ENCODE peak calls at places on chromosomes 12 and 14, in four cellular contexts. D is endodermal cell, P is transverse colon, T is choroid plexus epithelial cell. S is an unnamed sample.

GRCh38 chr12:13173537-13173936 is 23.0 kb upstream of the EMP1 start:
- DNase-seq in T (peak; percentile 94), P (peak; percentile 41), D (peak; percentile 76), S (peak; percentile 82)

GRCh38 chr12:108635201-108635996 is 1.7 kb upstream of the SELPLG start:
- DNase-seq in P (peak; percentile 71), D (peak; percentile 75), T (peak; percentile 39), S (no peak)

GRCh38 chr12:115413626-115414025 is 729.7 kb upstream of the TBX3 start:
- DNase-seq in T (no peak), D (no peak), P (no peak), S (no peak)

GRCh38 chr12:116677202-116677651 is 60.6 kb downstream of the SPRING1 start:
- DNase-seq in D (no peak), T (no peak), P (no peak), S (no peak)

GRCh38 chr14:37843969-37844607 is 248.7 kb downstream of the TTC6 start:
- DNase-seq in P (no peak), D (no peak), T (peak; percentile 8), S (no peak)

GRCh38 chr12:19223695-19224094 is 94.2 kb downstream of the PLEKHA5 start:
- DNase-seq in T (peak; percentile 86), D (no peak), P (no peak), S (no peak)

GRCh38 chr14:54902143-54902520 is 494 bp downstream of the GCH1 start:
- DNase-seq in P (peak; percentile 85), T (peak; percentile 52), D (peak; percentile 91), S (peak; percentile 90)

GRCh38 chr14:29529418-29529817 is 398.2 kb downstream of the PRKD1 start:
- DNase-seq in P (no peak), D (peak; percentile 77), T (peak; percentile 33), S (no peak)

GRCh38 chr12:25864287-25864686 is 94.2 kb upstream of the RASSF8 start:
- DNase-seq in T (no peak), D (no peak), P (no peak), S (no peak)

GRCh38 chr12:101168000-101168399 is 42.0 kb downstream of the SLC5A8 start:
- DNase-seq in P (no peak), T (no peak), D (no peak), S (no peak)

GRCh38 chr12:115324949-115325638 is 641.1 kb upstream of the TBX3 start:
- DNase-seq in D (no peak), T (no peak), P (no peak), S (no peak)

GRCh38 chr12:118541945-118542344 is 165.6 kb downstream of the SUDS3 start:
- DNase-seq in T (no peak), D (no peak), P (no peak), S (no peak)

GRCh38 chr12:15632708-15633107 is 156.5 kb downstream of the EPS8 start:
- DNase-seq in T (peak; percentile 49), P (no peak), D (no peak), S (no peak)

GRCh38 chr14:59407246-59407615 is 57.9 kb downstream of the GPR135 start:
- DNase-seq in T (peak; percentile 95), P (no peak), D (no peak), S (peak; percentile 30)

GRCh38 chr12:38053655-38054464 is 262.7 kb upstream of the ALG10B start:
- DNase-seq in P (peak; percentile 22), D (peak; percentile 52), T (no peak), S (no peak)

GRCh38 chr14:71119075-71119474 is 211.8 kb downstream of the PCNX1 start:
- DNase-seq in P (no peak), T (peak; percentile 29), D (no peak), S (no peak)

GRCh38 chr12:31958601-31959000 is 614 bp upstream of the RESF1 start:
- DNase-seq in P (no peak), T (no peak), D (no peak), S (no peak)

GRCh38 chr12:131131077-131131807 is 177.5 kb downstream of the ADGRD1 start:
- DNase-seq in D (no peak), P (no peak), T (no peak), S (no peak)

GRCh38 chr12:102958830-102959176 is 1.3 kb downstream of the ASCL1 start:
- DNase-seq in T (no peak), D (no peak), P (no peak), S (no peak)
- H3K4me3 ChIP-seq in T (no peak overlapping the region), D (peak overlapping the region; percentile 67), P (no peak overlapping the region), S (no peak overlapping the region)

DNA sequence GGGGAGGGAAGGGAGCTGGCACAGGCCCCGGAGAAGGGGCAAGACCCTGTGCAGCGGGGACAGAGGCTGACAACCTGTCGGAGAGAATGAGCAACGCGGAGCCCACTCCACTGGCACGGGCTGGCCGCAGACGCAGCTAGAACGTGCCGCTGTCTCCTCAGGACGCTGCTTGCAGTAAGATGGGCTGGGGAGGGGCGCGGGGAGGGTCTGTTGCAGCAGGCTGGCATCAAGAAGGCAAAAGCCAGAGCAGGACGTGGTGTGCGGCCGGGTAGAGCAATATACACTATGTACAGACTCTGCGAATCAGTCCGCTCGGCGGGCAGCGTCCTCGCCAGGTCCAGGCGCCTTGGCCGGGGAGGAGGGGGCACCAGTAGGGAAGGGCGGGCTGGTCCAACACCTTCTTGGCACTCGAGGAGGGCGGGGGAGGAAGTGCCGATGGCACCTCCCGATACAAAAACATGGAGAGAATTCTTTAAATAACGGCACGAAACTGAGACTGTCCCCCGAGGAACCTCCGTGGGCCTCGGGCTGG is 19.8 kb downstream of the RAB35 start:
- DNase-seq in T (no peak), D (no peak), P (no peak), S (peak; percentile 62)
- H3K4me3 ChIP-seq in T (no peak overlapping the region), D (no peak overlapping the region), P (no peak overlapping the region), S (no peak overlapping the region)

DNA sequence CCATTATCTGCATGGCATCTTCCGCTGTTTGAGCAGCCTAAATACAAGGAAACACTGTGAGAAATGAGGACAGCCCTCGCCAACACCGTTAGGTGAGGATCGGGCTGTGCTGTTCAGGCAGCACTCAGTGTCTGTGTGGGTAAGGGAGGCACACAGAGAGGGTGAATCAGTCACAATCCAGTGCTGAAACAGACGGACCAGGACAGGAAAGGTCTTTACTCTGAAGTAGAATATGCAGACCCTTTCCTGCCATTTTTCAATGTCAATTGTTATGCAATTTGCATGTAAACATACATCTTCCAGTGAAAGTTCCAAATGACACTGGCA is 53.0 kb upstream of the VPS33A start:
- DNase-seq in T (no peak), D (no peak), P (no peak), S (no peak)
- H3K4me3 ChIP-seq in T (no peak overlapping the region), D (no peak overlapping the region), P (no peak overlapping the region), S (no peak overlapping the region)

GRCh38 chr12:122123051-122123760 is 44.6 kb downstream of the MLXIP start:
- DNase-seq in P (peak; percentile 83), D (peak; percentile 96), T (peak; percentile 80), S (peak; percentile 83)
- H3K4me3 ChIP-seq in P (no peak overlapping the region), D (no peak overlapping the region), T (peak overlapping the region; percentile 7), S (no peak overlapping the region)

DNA sequence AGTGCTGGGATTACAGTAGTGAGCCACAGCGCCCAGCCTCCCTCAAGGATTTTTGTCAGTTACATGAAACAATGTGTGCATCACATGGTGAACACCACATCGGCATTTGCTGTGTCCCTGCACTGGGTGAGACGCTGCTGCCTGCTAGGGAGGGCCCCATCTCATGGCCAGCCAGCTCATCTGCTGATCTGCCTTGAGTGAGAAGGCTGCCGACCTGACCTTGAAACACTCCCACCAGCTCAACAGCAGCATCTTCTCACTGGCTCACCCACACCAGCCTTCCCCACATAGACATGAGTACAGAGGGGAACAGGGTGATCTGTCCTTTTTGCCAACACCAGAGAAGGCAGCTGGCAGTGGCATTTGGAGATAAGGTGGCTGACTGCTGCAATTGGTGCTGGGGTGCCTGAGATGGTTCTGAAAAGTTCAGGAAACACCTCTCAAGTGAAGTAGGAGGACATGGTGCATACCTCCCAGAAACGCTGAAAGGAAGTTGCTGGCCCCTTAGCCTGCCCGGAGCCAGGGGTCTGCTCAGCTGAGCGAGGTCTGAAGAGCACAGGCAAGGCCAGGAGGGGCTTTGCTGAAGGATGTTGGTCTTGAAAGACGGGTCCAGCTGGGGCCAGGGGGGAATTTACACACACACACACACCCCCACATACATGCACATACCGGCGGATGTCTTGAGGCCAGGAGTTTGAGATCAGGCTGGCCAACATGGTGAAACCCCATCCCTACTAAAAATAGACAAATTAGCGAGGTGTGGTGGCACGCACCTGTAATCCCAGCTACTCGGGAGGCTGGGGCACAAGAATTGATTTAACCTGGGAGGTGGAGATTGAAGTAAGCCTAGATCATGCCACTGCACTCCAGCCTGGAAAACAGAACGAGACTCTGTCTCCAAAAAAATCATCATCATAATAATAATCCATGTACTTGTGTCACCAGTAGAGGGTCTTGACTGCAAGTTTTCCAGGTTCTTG is 14.3 kb upstream of the PPP1R13B start:
- DNase-seq in D (no peak), T (no peak), P (no peak), S (peak; percentile 84)
- H3K4me3 ChIP-seq in D (no peak overlapping the region), T (no peak overlapping the region), P (no peak overlapping the region), S (no peak overlapping the region)

DNA sequence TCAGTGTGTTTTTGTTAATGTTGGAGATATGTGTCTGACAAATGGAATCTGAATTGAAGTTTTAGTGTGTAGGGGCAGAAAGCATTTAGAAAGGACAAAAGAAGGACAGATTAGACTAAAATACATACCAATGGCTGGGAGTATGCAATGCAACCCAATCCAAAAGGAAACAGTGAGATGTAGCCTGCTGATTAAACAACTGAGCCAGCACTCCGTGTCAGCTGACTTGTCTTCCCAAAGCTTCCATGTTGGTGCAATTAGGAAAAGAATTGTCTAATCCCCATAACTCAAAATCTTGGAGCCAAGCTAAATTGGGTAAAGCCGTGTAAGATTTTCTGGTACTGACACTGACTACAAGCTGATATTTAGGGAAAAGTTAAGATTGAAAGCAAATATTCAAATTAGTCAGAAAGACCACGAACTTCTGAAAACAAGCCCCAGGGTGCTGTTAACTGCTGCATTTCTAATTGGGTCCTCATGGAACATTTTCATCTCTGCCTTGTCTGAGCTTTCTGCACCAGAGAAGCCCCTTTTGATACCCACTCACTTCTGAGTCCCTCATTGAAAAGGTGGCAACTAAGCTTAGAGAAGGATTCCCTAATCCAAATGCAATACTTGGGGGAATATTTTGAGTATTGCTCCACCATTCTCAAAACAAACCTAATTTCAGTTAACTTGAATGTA is 109.1 kb downstream of the DAD1 start:
- DNase-seq in T (peak; percentile 27), D (no peak), P (no peak), S (no peak)
- H3K4me3 ChIP-seq in T (no peak overlapping the region), D (peak overlapping the region; percentile 14), P (no peak overlapping the region), S (no peak overlapping the region)

GRCh38 chr14:94583557-94583956 is 2.3 kb downstream of the SERPINA5 start:
- DNase-seq in P (no peak), T (no peak), D (no peak), S (no peak)

GRCh38 chr14:94581127-94581999 is at the start of gene SERPINA5:
- DNase-seq in D (peak; percentile 84), P (no peak), T (peak; percentile 64), S (peak; percentile 87)

GRCh38 chr14:94584591-94585280 is 3.5 kb downstream of the SERPINA5 start:
- DNase-seq in T (peak; percentile 7), P (no peak), D (peak; percentile 50), S (no peak)

GRCh38 chr14:94582851-94583250 is 1.6 kb downstream of the SERPINA5 start:
- DNase-seq in P (no peak), D (no peak), T (no peak), S (no peak)

DNA sequence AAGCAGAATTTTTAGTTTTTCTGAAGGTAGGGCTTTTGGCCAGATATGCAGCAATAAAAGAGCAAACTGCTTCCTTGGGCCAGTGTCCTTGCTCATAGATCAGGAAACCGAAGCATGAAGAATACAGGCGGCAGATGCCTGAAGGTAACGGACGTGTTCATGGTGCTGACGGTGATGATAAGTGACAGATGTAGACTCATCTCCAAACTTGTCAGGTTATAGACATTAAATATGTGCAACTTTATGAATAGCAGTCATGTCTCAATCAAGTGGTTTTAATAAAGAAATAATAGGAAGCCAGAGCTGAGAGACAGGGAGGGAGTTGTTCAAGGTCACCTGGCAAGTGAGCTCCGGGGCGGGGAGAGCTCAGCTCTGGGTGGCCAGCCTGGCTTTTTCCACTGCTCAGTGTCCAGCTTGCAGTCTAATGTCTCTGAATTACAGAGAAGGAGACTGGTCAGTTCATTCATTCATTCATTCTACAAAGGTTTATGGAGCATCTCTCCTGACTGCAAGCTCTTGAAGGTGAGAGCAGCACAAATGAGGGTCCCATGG is 1.0 kb downstream of the SERPINA5 start:
- DNase-seq in T (no peak), P (no peak), D (no peak), S (peak; percentile 65)
- H3K4me3 ChIP-seq in T (no peak overlapping the region), P (no peak overlapping the region), D (no peak overlapping the region), S (no peak overlapping the region)